ENCODE peak calls at places on chromosomes 1 and 21, in five cellular contexts. D is AG10803, A is IMR-90, S is pancreas, F is ovary. M is an unnamed sample.

GRCh38 chr1:201015551-201016091 is 7.9 kb downstream of the KIF21B start:
- DNase-seq in D (no peak), A (peak; percentile 12), S (no peak), F (no peak), M (peak; percentile 17)

GRCh38 chr1:184945678-184946412 is 28.5 kb downstream of the NIBAN1 start:
- DNase-seq in D (peak; percentile 67), A (peak; percentile 69), S (no peak), F (no peak), M (peak; percentile 74)

GRCh38 chr1:211734359-211734758 is 58.9 kb upstream of the NEK2 start:
- DNase-seq in D (no peak), A (no peak), S (no peak), F (no peak), M (no peak)

GRCh38 chr1:179953974-179954493 is 576 bp upstream of the CEP350 start:
- DNase-seq in D (peak; percentile 63), A (peak; percentile 51), S (no peak), F (peak; percentile 47), M (no peak)

GRCh38 chr1:7218210-7218832 is 433.1 kb downstream of the CAMTA1 start:
- DNase-seq in D (peak; percentile 34), A (peak; percentile 63), S (no peak), F (no peak), M (peak; percentile 62)

GRCh38 chr1:154760469-154760933 is 109.6 kb downstream of the KCNN3 start:
- DNase-seq in D (no peak), A (no peak), S (peak; percentile 91), F (peak; percentile 73), M (no peak)

GRCh38 chr1:156498447-156499193 is 2.0 kb downstream of the MEF2D start:
- DNase-seq in D (peak; percentile 55), A (peak; percentile 72), S (no peak), F (no peak), M (no peak)

GRCh38 chr1:44031051-44031899 is at the start of gene SLC6A9:
- DNase-seq in D (peak; percentile 85), A (peak; percentile 81), S (no peak), F (peak; percentile 71), M (peak; percentile 80)

GRCh38 chr1:185402930-185403329 is 85.9 kb upstream of the IVNS1ABP start:
- DNase-seq in D (no peak), A (no peak), S (no peak), F (no peak), M (no peak)

GRCh38 chr1:193944454-193944853 is 758.0 kb upstream of the B3GALT2 start:
- DNase-seq in D (no peak), A (no peak), S (no peak), F (no peak), M (no peak)

GRCh38 chr1:44661786-44662682 is 12.2 kb downstream of the TMEM53 start:
- DNase-seq in D (no peak), A (no peak), S (no peak), F (no peak), M (no peak)

GRCh38 chr1:173666646-173667045 is 3.0 kb downstream of the ANKRD45 start:
- DNase-seq in D (no peak), A (peak; percentile 50), S (no peak), F (no peak), M (peak; percentile 50)

GRCh38 chr1:8765253-8765652 is 52.2 kb downstream of the RERE start:
- DNase-seq in D (peak; percentile 32), A (no peak), S (no peak), F (no peak), M (no peak)

GRCh38 chr1:29802181-29803068 is 566.1 kb downstream of the PTPRU start:
- DNase-seq in D (no peak), A (no peak), S (no peak), F (no peak), M (no peak)

GRCh38 chr1:119475866-119476439 is 31.1 kb upstream of the HSD3B1 start:
- DNase-seq in D (peak; percentile 19), A (peak; percentile 21), S (peak; percentile 84), F (no peak), M (peak; percentile 45)

GRCh38 chr1:153677718-153678518 is 570 bp upstream of the NPR1 start:
- DNase-seq in D (peak; percentile 37), A (peak; percentile 45), S (no peak), F (peak; percentile 71), M (peak; percentile 70)

GRCh38 chr1:40314721-40315238 is 2.3 kb downstream of the COL9A2 start:
- DNase-seq in D (no peak), A (no peak), S (no peak), F (no peak), M (no peak)

GRCh38 chr1:14758962-14759361 is 160.5 kb downstream of the KAZN start:
- DNase-seq in D (no peak), A (no peak), S (no peak), F (no peak), M (no peak)

GRCh38 chr21:40166291-40166843 is 299.1 kb downstream of the PCP4 start:
- DNase-seq in D (no peak), A (no peak), S (no peak), F (no peak), M (no peak)

GRCh38 chr1:99548924-99549605 is 96.8 kb upstream of the PALMD start:
- DNase-seq in D (no peak), A (peak; percentile 41), S (no peak), F (no peak), M (peak; percentile 81)

GRCh38 chr1:243287128-243287470 is 31.3 kb downstream of the SDCCAG8 start:
- DNase-seq in D (no peak), A (peak; percentile 63), S (no peak), F (no peak), M (no peak)

GRCh38 chr1:150149490-150150453 is at the start of gene PLEKHO1:
- DNase-seq in D (peak; percentile 74), A (peak; percentile 85), S (peak; percentile 76), F (peak; percentile 93), M (peak; percentile 87)

GRCh38 chr1:10152709-10153284 is 57.6 kb upstream of the KIF1B start:
- DNase-seq in D (peak; percentile 41), A (peak; percentile 48), S (peak; percentile 55), F (peak; percentile 55), M (peak; percentile 73)

GRCh38 chr1:234963180-234963903 is 165.3 kb downstream of the TOMM20 start:
- DNase-seq in D (peak; percentile 96), A (peak; percentile 95), S (no peak), F (peak; percentile 54), M (peak; percentile 82)

GRCh38 chr1:154818911-154819310 is 51.2 kb downstream of the KCNN3 start:
- DNase-seq in D (no peak), A (no peak), S (no peak), F (no peak), M (no peak)

GRCh38 chr1:160779662-160780397 is 16.1 kb upstream of the LY9 start:
- DNase-seq in D (no peak), A (no peak), S (no peak), F (no peak), M (no peak)

GRCh38 chr1:200174525-200174924 is 147.0 kb downstream of the NR5A2 start:
- DNase-seq in D (no peak), A (no peak), S (no peak), F (no peak), M (no peak)

GRCh38 chr1:54609301-54609921 is 13.9 kb downstream of the FAM151A start:
- DNase-seq in D (no peak), A (no peak), S (no peak), F (peak; percentile 11), M (no peak)

GRCh38 chr1:226641671-226642231 is 93.2 kb downstream of the STUM start:
- DNase-seq in D (no peak), A (no peak), S (peak; percentile 65), F (no peak), M (no peak)

GRCh38 chr1:175192111-175192629 is 406 bp downstream of the KIAA0040 start:
- DNase-seq in D (no peak), A (no peak), S (peak; percentile 85), F (peak; percentile 70), M (peak; percentile 16)

GRCh38 chr1:200890818-200891773 is 3.6 kb upstream of the INAVA start:
- DNase-seq in D (peak; percentile 51), A (peak; percentile 19), S (peak; percentile 73), F (no peak), M (peak; percentile 56)

GRCh38 chr1:171081994-171082295 is 8.8 kb upstream of the FMO3 start:
- DNase-seq in D (no peak), A (no peak), S (no peak), F (no peak), M (no peak)
- H3K4me3 ChIP-seq in D (no peak overlapping the region), A (no peak overlapping the region), S (no peak overlapping the region), F (no peak overlapping the region), M (no peak overlapping the region)

GRCh38 chr1:18263547-18264130 is 156.0 kb downstream of the IGSF21 start:
- DNase-seq in D (no peak), A (no peak), S (no peak), F (no peak), M (no peak)

GRCh38 chr1:18265641-18266040 is 158.0 kb downstream of the IGSF21 start:
- DNase-seq in D (no peak), A (no peak), S (no peak), F (no peak), M (no peak)

GRCh38 chr1:18261891-18262290 is 154.3 kb downstream of the IGSF21 start:
- DNase-seq in D (no peak), A (no peak), S (no peak), F (no peak), M (no peak)

GRCh38 chr1:18264450-18265000 is 156.9 kb downstream of the IGSF21 start:
- DNase-seq in D (no peak), A (no peak), S (no peak), F (no peak), M (no peak)

DNA sequence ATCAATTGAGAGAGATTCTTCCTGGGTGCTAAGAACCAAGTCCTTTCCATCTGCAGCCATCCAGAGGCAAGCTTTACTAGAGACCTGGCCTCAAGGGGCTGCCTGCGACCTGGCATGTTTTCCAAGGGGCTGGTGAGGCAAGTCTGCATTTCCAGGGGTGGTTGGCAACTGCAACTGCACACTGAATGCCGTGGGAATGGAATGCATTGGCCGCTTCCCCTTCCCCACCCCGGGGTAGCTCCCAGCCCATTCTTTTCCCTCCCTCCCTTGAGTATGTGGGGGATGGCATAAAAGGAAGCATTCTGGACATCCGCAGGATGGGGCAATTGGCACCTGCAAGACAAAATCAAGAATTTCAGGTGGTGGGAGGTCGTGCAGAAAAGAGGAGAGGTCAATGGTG is 155.1 kb downstream of the IGSF21 start:
- DNase-seq in D (no peak), A (no peak), S (no peak), F (no peak), M (no peak)
- H3K4me3 ChIP-seq in D (no peak overlapping the region), A (no peak overlapping the region), S (no peak overlapping the region), F (no peak overlapping the region), M (no peak overlapping the region)

GRCh38 chr1:214604543-214604942 is 1.5 kb downstream of the CENPF start:
- DNase-seq in D (peak; percentile 40), A (peak; percentile 33), S (no peak), F (no peak), M (no peak)
- H3K4me3 ChIP-seq in D (peak overlapping the region; percentile 78), A (no peak overlapping the region), S (no peak overlapping the region), F (no peak overlapping the region), M (no peak overlapping the region)

GRCh38 chr1:21936366-21937031 is 611 bp downstream of the HSPG2 start:
- DNase-seq in D (no peak), A (no peak), S (peak; percentile 83), F (no peak), M (no peak)

GRCh38 chr1:21935891-21936365 is 1.2 kb downstream of the HSPG2 start:
- DNase-seq in D (no peak), A (no peak), S (no peak), F (no peak), M (peak; percentile 35)

GRCh38 chr1:21933397-21934248 is 3.5 kb downstream of the HSPG2 start:
- DNase-seq in D (no peak), A (no peak), S (no peak), F (peak; percentile 76), M (peak; percentile 57)

GRCh38 chr1:21937034-21937371 is at the start of gene HSPG2:
- DNase-seq in D (no peak), A (no peak), S (no peak), F (no peak), M (no peak)

GRCh38 chr1:21935393-21935804 is 1.7 kb downstream of the HSPG2 start:
- DNase-seq in D (peak; percentile 79), A (peak; percentile 47), S (no peak), F (no peak), M (no peak)
- H3K4me3 ChIP-seq in D (peak overlapping the region; percentile 96), A (peak overlapping the region; percentile 65), S (peak overlapping the region; percentile 1), F (peak overlapping the region; percentile 76), M (peak overlapping the region; percentile 86)